ENCODE peak calls at places on chromosome 22, in ten cellular contexts. O is fibroblast of pulmonary artery, B is AG04449, U is K562, S is ovary, D is endothelial cell, C is AG10803, H is endothelial cell of umbilical vein, E is nephron progenitor cell, P is transverse colon. W is an unnamed sample.
A peak's percentile ranks its signal among the peaks of the same experiment; 100 is the strongest.

GRCh38 chr22:20803696-20804324 is 29.9 kb downstream of the SERPIND1 start:
- DNase-seq in O (peak; percentile 50), B (no peak), U (peak; percentile 83), S (peak; percentile 54), D (peak; percentile 46), C (peak; percentile 16), H (peak; percentile 27), E (peak; percentile 49), P (peak; percentile 35), W (no peak)

GRCh38 chr22:31081963-31082605 is 966 bp downstream of the SMTN start:
- DNase-seq in O (no peak), B (no peak), U (no peak), S (peak; percentile 44), D (no peak), C (peak; percentile 51), H (peak; percentile 69), E (no peak), P (peak; percentile 13), W (no peak)

GRCh38 chr22:42283288-42284229 is 13.1 kb upstream of the TCF20 start:
- DNase-seq in O (no peak), B (no peak), U (peak; percentile 23), S (no peak), D (no peak), C (no peak), H (no peak), E (peak; percentile 85), P (no peak), W (no peak)

GRCh38 chr22:42799462-42800405 is 57.3 kb downstream of the ARFGAP3 start:
- DNase-seq in O (no peak), B (no peak), U (peak; percentile 37), S (no peak), D (no peak), C (no peak), H (no peak), E (no peak), P (no peak), W (no peak)

GRCh38 chr22:39994566-39995345 is at the start of gene FAM83F:
- DNase-seq in O (no peak), B (no peak), U (peak; percentile 58), S (peak; percentile 59), D (peak; percentile 37), C (no peak), H (no peak), E (peak; percentile 68), P (peak; percentile 74), W (no peak)

GRCh38 chr22:38303974-38304373 is 13.3 kb downstream of the CSNK1E start:
- DNase-seq in O (no peak), B (no peak), U (no peak), S (no peak), D (no peak), C (no peak), H (no peak), E (no peak), P (no peak), W (no peak)

GRCh38 chr22:29359469-29359868 is 28.9 kb downstream of the AP1B1 start:
- DNase-seq in O (peak; percentile 72), B (no peak), U (peak; percentile 41), S (peak; percentile 73), D (peak; percentile 54), C (peak; percentile 60), H (peak; percentile 77), E (peak; percentile 57), P (peak; percentile 57), W (peak; percentile 14)

GRCh38 chr22:19962909-19963806 is 21.5 kb upstream of the TXNRD2 start:
- DNase-seq in O (peak; percentile 61), B (no peak), U (no peak), S (no peak), D (no peak), C (peak; percentile 33), H (peak; percentile 43), E (no peak), P (peak; percentile 93), W (no peak)

GRCh38 chr22:50244420-50245213 is at the start of gene TUBGCP6:
- DNase-seq in O (peak; percentile 92), B (peak; percentile 24), U (peak; percentile 63), S (peak; percentile 97), D (peak; percentile 91), C (peak; percentile 87), H (peak; percentile 88), E (peak; percentile 94), P (peak; percentile 96), W (peak; percentile 51)

GRCh38 chr22:50245214-50246072 is 620 bp upstream of the TUBGCP6 start:
- DNase-seq in O (no peak), B (no peak), U (peak; percentile 59), S (peak; percentile 55), D (no peak), C (no peak), H (no peak), E (no peak), P (peak; percentile 38), W (no peak)

GRCh38 chr22:50247748-50248147 is 2.9 kb upstream of the TUBGCP6 start:
- DNase-seq in O (peak; percentile 75), B (no peak), U (peak; percentile 30), S (peak; percentile 68), D (peak; percentile 60), C (peak; percentile 50), H (peak; percentile 45), E (peak; percentile 67), P (peak; percentile 77), W (no peak)

GRCh38 chr22:50248192-50249084 is 2.6 kb downstream of the HDAC10 start:
- DNase-seq in O (no peak), B (no peak), U (no peak), S (peak; percentile 44), D (no peak), C (no peak), H (no peak), E (no peak), P (no peak), W (no peak)

GRCh38 chr22:50246242-50247175 is 1.7 kb upstream of the TUBGCP6 start:
- DNase-seq in O (no peak), B (no peak), U (no peak), S (peak; percentile 43), D (no peak), C (no peak), H (no peak), E (no peak), P (no peak), W (no peak)
- TF ChIP-seq CTCF in O (no peak), B (no peak), U (peak; percentile 20), S (no peak), D (peak; percentile 43), C (peak; percentile 10), H (no peak), E (no peak), P (no peak), W (no peak)

DNA sequence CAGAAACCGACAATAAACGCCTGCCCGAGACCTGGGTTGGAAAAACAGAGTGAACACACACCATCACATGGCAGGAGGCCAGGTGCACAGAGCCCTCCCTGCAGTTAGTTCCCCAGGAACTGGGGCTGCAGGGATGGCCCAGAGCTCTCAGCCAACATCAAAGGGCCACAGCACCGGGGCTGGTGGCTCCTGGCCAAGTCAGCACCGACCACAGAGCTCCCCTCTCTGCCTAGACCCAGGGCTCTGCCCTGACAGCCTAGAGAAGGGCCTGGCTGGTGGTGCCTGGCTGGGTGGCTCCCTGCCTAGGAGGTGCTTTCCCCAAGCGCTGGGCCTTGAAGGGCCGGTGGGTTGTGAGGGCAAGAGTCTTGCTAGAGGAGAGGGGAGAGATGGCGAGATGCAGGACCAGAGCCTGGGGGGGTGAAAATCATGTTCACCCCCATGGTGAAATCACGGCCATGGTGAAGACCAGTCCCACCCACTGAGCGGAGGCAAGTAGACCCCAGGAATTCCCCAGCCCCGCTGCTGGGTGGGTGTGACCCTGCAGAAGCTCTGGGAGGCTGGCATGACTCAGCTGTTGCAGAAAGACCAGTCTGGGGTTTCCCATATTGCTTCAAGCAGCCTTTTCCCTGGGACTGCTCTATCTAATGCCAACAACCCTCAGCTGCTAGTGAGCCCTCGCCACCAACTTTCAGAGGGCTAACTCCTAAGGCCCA is 7.2 kb upstream of the BID start:
- DNase-seq in O (peak; percentile 89), B (peak; percentile 75), U (no peak), S (no peak), D (no peak), C (peak; percentile 82), H (peak; percentile 15), E (no peak), P (no peak), W (peak; percentile 62)
- TF ChIP-seq CTCF in O (no peak), B (no peak), U (no peak), S (no peak), D (no peak), C (no peak), H (no peak), E (no peak), P (no peak), W (no peak)

GRCh38 chr22:47124451-47124881 is 362.0 kb downstream of the TBC1D22A start:
- DNase-seq in O (no peak), B (no peak), U (no peak), S (peak; percentile 22), D (no peak), C (no peak), H (no peak), E (no peak), P (no peak), W (no peak)

GRCh38 chr22:47126344-47126811 is 363.9 kb downstream of the TBC1D22A start:
- DNase-seq in O (no peak), B (no peak), U (no peak), S (peak; percentile 35), D (no peak), C (no peak), H (no peak), E (no peak), P (no peak), W (no peak)

GRCh38 chr22:47123827-47124442 is 361.5 kb downstream of the TBC1D22A start:
- DNase-seq in O (no peak), B (no peak), U (no peak), S (peak; percentile 9), D (no peak), C (no peak), H (no peak), E (no peak), P (no peak), W (no peak)

GRCh38 chr22:47124946-47125345 is 362.5 kb downstream of the TBC1D22A start:
- DNase-seq in O (no peak), B (no peak), U (no peak), S (peak; percentile 21), D (no peak), C (no peak), H (no peak), E (no peak), P (no peak), W (no peak)

DNA sequence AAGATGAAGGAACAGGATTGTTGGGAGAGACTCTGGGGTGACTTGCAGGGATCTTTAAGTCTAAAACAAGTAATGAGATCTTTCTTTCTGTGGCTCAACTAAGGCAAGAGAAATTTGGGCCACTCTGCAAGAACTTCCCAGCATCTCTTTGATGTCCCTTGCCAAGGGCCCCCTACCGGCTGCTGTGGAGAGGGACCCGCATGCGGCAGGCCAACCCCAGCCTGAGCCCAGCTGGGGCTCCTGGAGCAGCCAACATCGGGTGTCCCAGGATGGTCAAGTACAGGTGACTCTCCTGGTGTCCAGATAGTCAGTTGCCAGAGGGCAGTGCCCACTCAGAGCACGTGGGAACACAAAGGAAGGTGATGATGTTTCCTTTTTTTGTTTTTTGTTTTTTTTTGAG is 363.2 kb downstream of the TBC1D22A start:
- DNase-seq in O (peak; percentile 6), B (no peak), U (peak; percentile 52), S (peak; percentile 23), D (no peak), C (no peak), H (no peak), E (no peak), P (no peak), W (no peak)
- TF ChIP-seq CTCF in O (peak; percentile 23), B (peak; percentile 32), U (peak; percentile 61), S (no peak), D (no peak), C (peak; percentile 26), H (peak; percentile 8), E (no peak), P (no peak), W (peak; percentile 8)

GRCh38 chr22:26670459-26670858 is 13.1 kb downstream of the MIAT start:
- DNase-seq in O (no peak), B (no peak), U (no peak), S (no peak), D (no peak), C (no peak), H (no peak), E (no peak), P (no peak), W (no peak)

GRCh38 chr22:26671317-26672059 is 14.1 kb downstream of the MIAT start:
- DNase-seq in O (no peak), B (no peak), U (no peak), S (peak; percentile 68), D (no peak), C (no peak), H (no peak), E (no peak), P (peak; percentile 60), W (no peak)

GRCh38 chr22:26667140-26667539 is 9.8 kb downstream of the MIAT start:
- DNase-seq in O (no peak), B (no peak), U (no peak), S (no peak), D (no peak), C (no peak), H (no peak), E (no peak), P (no peak), W (no peak)

GRCh38 chr22:26672060-26672471 is 14.7 kb downstream of the MIAT start:
- DNase-seq in O (no peak), B (no peak), U (peak; percentile 12), S (peak; percentile 60), D (no peak), C (no peak), H (no peak), E (no peak), P (peak; percentile 21), W (no peak)

DNA sequence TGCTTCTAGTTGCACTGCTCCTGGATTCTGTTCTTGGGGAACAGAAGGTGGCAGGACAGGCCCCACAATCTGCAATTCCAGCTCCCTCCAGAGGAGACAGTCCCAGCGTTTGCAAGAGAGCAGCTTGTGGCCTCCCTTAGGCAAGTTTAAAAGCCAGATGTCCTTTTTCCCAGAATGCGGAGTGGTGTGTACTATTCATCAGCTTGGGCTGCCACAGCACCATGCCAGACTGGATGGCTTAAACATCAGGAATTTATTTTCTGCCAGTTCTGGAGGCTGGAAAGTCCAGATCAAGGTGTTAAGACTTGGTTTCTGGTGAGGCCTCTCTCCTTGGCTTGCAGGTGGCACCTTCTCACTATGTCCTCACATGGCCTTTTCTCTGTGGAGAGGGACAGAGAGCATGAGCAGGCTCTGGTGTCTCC is 11.7 kb downstream of the MIAT start:
- DNase-seq in O (peak; percentile 61), B (no peak), U (no peak), S (no peak), D (peak; percentile 73), C (peak; percentile 81), H (peak; percentile 55), E (peak; percentile 45), P (peak; percentile 24), W (peak; percentile 14)
- TF ChIP-seq CTCF in O (peak; percentile 47), B (peak; percentile 64), U (peak; percentile 43), S (no peak), D (peak; percentile 75), C (peak; percentile 70), H (peak; percentile 65), E (peak; percentile 46), P (peak; percentile 20), W (peak; percentile 37)